ENCODE peak calls at places on chromosome 16, in four cellular contexts. Z is psoas muscle, Q is astrocyte, N is tibial nerve. T is an unnamed sample.

GRCh38 chr16:1770328-1771071 is 843 bp downstream of the NME3 start:
- DNase-seq in Q (peak; percentile 61), N (peak; percentile 42), Z (peak; percentile 84), T (no peak)

GRCh38 chr16:80265624-80266306 is 275.0 kb upstream of the DYNLRB2 start:
- DNase-seq in Q (no peak), Z (no peak), N (no peak), T (no peak)

GRCh38 chr16:11949527-11949926 is 7.7 kb upstream of the NPIPB2 start:
- DNase-seq in Q (peak; percentile 23), Z (no peak), N (no peak), T (no peak)

GRCh38 chr16:54936979-54937672 is 6.5 kb downstream of the IRX5 start:
- DNase-seq in Q (peak; percentile 59), N (no peak), Z (peak; percentile 81), T (no peak)

GRCh38 chr16:13911306-13911705 is 8.6 kb upstream of the ERCC4 start:
- DNase-seq in Q (no peak), Z (no peak), N (no peak), T (no peak)

GRCh38 chr16:49700928-49701685 is 154.8 kb downstream of the ZNF423 start:
- DNase-seq in Z (no peak), Q (no peak), N (no peak), T (no peak)

GRCh38 chr16:79437764-79438728 is 162.5 kb downstream of the MAF start:
- DNase-seq in Z (peak; percentile 76), N (no peak), Q (peak; percentile 0), T (no peak)

GRCh38 chr16:81629896-81630631 is 149.0 kb upstream of the PLCG2 start:
- DNase-seq in N (no peak), Q (no peak), Z (no peak), T (no peak)

GRCh38 chr16:64363039-64363438 is 758.8 kb downstream of the CDH11 start:
- DNase-seq in N (no peak), Z (no peak), Q (no peak), T (no peak)

GRCh38 chr16:36336-36984 is 16.9 kb downstream of the POLR3K start:
- DNase-seq in Q (no peak), Z (peak; percentile 32), N (no peak), T (no peak)

GRCh38 chr16:80084614-80085013 is 456.2 kb upstream of the DYNLRB2 start:
- DNase-seq in N (no peak), Q (peak; percentile 29), Z (peak; percentile 50), T (no peak)

GRCh38 chr16:85610059-85610445 is 3.1 kb upstream of the GSE1 start:
- DNase-seq in Q (no peak), N (no peak), Z (no peak), T (no peak)

GRCh38 chr16:20944861-20945390 is 44.4 kb downstream of the LYRM1 start:
- DNase-seq in Q (peak; percentile 57), Z (no peak), N (no peak), T (no peak)

GRCh38 chr16:2277466-2278271 is 9.7 kb upstream of the RNPS1 start:
- DNase-seq in Z (no peak), Q (no peak), N (no peak), T (no peak)

GRCh38 chr16:53115047-53115446 is 60.3 kb downstream of the CHD9 start:
- DNase-seq in Z (no peak), N (no peak), Q (no peak), T (no peak)

GRCh38 chr16:17827313-17827712 is 356.6 kb upstream of the XYLT1 start:
- DNase-seq in N (no peak), Z (no peak), Q (peak; percentile 68), T (no peak)

GRCh38 chr16:48231675-48232214 is 12.4 kb upstream of the LONP2 start:
- DNase-seq in Q (peak; percentile 7), N (no peak), Z (no peak), T (no peak)

GRCh38 chr16:177394-177822 is 928 bp downstream of the HBA1 start:
- DNase-seq in N (no peak), Q (no peak), Z (no peak), T (no peak)

GRCh38 chr16:61564741-61565140 is 471.5 kb downstream of the CDH8 start:
- DNase-seq in Q (no peak), Z (no peak), N (no peak), T (no peak)

GRCh38 chr16:2838928-2839327 is 8.8 kb downstream of the ZG16B start:
- DNase-seq in Z (peak; percentile 75), Q (peak; percentile 68), N (no peak), T (no peak)

GRCh38 chr16:85522842-85523601 is 90.1 kb upstream of the GSE1 start:
- DNase-seq in Q (peak; percentile 14), Z (peak; percentile 72), N (no peak), T (no peak)

GRCh38 chr16:57282510-57283213 is 1.8 kb downstream of the PLLP start:
- DNase-seq in Q (no peak), Z (no peak), N (no peak), T (no peak)
- H3K4me3 ChIP-seq in Q (no peak overlapping the region), Z (no peak overlapping the region), N (peak overlapping the region; percentile 56), T (no peak overlapping the region)

DNA sequence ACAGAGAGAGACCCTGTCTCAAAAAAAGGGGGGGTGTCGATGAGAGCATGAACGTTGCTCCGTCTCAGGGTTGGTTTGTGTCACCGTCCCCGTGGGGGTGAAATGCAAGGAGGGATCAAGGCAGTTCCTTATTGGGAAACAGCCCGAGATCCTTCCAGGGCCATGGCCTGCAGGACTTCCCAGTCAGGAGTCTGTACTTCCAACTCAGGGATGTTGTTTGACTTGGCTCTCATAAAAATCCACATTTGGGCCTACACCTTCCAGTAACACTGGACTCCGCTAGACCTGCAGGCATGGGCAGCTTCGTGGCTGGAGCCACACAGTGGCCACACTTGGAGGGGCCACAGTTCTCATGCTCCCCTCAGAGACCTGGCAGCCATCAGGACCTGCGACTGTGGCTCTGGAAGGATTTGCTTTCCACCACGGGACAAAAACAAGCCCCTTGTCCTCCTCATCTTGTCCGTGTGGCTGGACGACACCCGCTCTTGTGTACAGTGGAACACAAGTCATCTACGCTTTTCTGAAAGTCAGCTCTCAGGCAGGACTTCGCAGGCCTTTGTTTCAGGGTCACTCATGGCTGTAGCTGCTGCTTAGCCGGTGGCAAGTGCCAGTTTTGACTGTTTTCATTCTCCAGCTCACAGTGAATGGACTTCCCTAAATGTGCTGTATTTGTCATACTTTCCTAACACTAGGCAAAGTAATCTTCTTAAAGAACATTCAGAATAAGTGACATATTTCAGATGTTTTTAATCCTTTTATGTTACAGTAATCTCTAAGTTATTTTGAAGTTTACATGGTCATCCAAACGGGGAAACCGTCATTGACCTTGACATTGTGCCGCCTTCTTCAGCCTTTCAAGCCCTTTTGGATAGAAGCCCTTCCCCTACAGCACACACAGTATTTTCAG is 24.2 kb upstream of the IL17C start:
- DNase-seq in Z (no peak), N (no peak), Q (peak; percentile 11), T (no peak)
- TF ChIP-seq CTCF in Z (no peak), N (no peak), Q (no peak), T (no peak)

GRCh38 chr16:28010671-28011070 is 52.8 kb downstream of the GSG1L start:
- DNase-seq in N (no peak), Q (no peak), Z (no peak), T (no peak)
- H3K27me3 ChIP-seq in N (no peaks in the 10 kb centered on the region), Q (no peaks in the 10 kb centered on the region), Z (peaks cover 7% of the 10 kb centered on the region), T (no peaks in the 10 kb centered on the region)

GRCh38 chr16:87025681-87026080 is 291.5 kb downstream of the C16orf95 start:
- DNase-seq in Z (no peak), Q (no peak), N (no peak), T (no peak)
- H3K4me3 ChIP-seq in Z (no peak overlapping the region), Q (no peak overlapping the region), N (no peak overlapping the region), T (no peak overlapping the region)

GRCh38 chr16:73568769-73569168 is 520.8 kb upstream of the ZFHX3 start:
- DNase-seq in Q (no peak), Z (no peak), N (no peak), T (no peak)

GRCh38 chr16:73569266-73569665 is 521.3 kb upstream of the ZFHX3 start:
- DNase-seq in Z (no peak), Q (no peak), N (no peak), T (no peak)

GRCh38 chr16:73572135-73572534 is 524.2 kb upstream of the ZFHX3 start:
- DNase-seq in N (peak; percentile 16), Z (peak; percentile 77), Q (no peak), T (no peak)
- TF ChIP-seq CTCF in N (no peak), Z (no peak), Q (no peak), T (no peak)

GRCh38 chr16:68047987-68048386 is 24.9 kb downstream of the DUS2 start:
- DNase-seq in Q (no peak), Z (no peak), N (no peak), T (no peak)

GRCh38 chr16:68055395-68055794 is 29.8 kb upstream of the NFATC3 start:
- DNase-seq in N (no peak), Q (no peak), Z (no peak), T (no peak)

GRCh38 chr16:68049448-68049847 is 26.4 kb downstream of the DUS2 start:
- DNase-seq in N (no peak), Q (no peak), Z (no peak), T (no peak)
- H3K27me3 ChIP-seq in N (no peaks in the 10 kb centered on the region), Q (no peaks in the 10 kb centered on the region), Z (no peaks in the 10 kb centered on the region), T (no peaks in the 10 kb centered on the region)

GRCh38 chr16:35626051-35626450 is 2166.6 kb downstream of the TP53TG3F start:
- DNase-seq in Q (no peak), Z (no peak), N (no peak), T (no peak)
- H3K4me3 ChIP-seq in Q (no peak overlapping the region), Z (no peak overlapping the region), N (no peak overlapping the region), T (no peak overlapping the region)

DNA sequence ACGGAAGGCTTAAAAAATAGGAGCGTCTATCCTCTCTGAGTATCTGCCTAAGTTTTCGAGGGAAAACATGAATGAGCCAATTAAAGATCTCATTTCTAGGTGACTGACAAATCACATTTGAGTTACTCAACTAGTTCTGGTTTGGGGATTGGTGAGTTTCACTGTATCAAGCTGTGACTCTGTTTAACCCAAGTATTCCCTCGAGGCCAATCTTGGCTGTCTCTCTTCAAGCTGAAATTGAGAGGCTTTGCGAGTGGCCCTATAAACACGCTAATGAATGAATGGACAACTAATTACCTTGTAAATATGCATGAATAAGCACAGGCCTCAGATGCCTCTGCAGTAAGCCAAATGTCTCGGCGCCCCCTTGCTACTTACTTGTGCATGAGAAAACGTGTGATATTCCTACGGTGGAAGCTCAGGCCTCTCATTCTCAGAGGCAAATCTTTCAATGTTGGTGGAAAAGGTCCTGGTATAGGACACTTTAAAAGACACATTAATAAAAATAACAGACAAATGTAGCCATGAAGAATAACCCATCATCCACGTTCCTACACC is 450.2 kb upstream of the PSMD7 start:
- DNase-seq in Q (no peak), N (no peak), Z (no peak), T (no peak)
- TF ChIP-seq CTCF in Q (no peak), N (no peak), Z (no peak), T (no peak)

GRCh38 chr16:88938933-88939813 is 37.8 kb downstream of the CBFA2T3 start:
- DNase-seq in Z (no peak), Q (no peak), N (no peak), T (no peak)
- H3K27me3 ChIP-seq in Z (peaks cover 5% of the 10 kb centered on the region), Q (peaks cover 34% of the 10 kb centered on the region), N (peaks cover 69% of the 10 kb centered on the region), T (peaks cover 52% of the 10 kb centered on the region)